ENCODE peak calls at places on chromosomes 16 and 17, in five cellular contexts. I is HS-27A; X is CD4-positive, alpha-beta T cell; A is B cell; C is cardiac muscle cell. B is an unnamed sample.

GRCh38 chr17:72950236-72950931 is 142.1 kb downstream of the SLC39A11 start:
- DNase-seq in I (no peak), X (no peak), A (no peak), C (no peak), B (no peak)

GRCh38 chr17:63984651-63985386 is 12.1 kb upstream of the SCN4A start:
- DNase-seq in A (no peak), I (peak; percentile 31), C (no peak), X (peak; percentile 49), B (peak; percentile 42)

GRCh38 chr17:73786286-73786743 is 142.1 kb upstream of the SDK2 start:
- DNase-seq in X (no peak), A (no peak), C (no peak), I (no peak), B (no peak)

GRCh38 chr16:87201052-87201451 is 116.1 kb downstream of the C16orf95 start:
- DNase-seq in C (no peak), A (no peak), X (no peak), I (peak; percentile 99), B (peak; percentile 94)

GRCh38 chr16:3577302-3577752 is at the start of gene NLRC3:
- DNase-seq in A (peak; percentile 58), I (no peak), C (no peak), X (peak; percentile 37), B (no peak)

GRCh38 chr16:24700549-24701392 is 28.7 kb upstream of the TNRC6A start:
- DNase-seq in X (no peak), C (no peak), A (no peak), I (peak; percentile 97), B (peak; percentile 54)

GRCh38 chr17:58153046-58153445 is 4.9 kb downstream of the OR4D1 start:
- DNase-seq in I (no peak), C (no peak), A (no peak), X (peak; percentile 42), B (no peak)

GRCh38 chr16:29849505-29849904 is 13.5 kb downstream of the CDIPT start:
- DNase-seq in C (peak; percentile 68), X (no peak), I (no peak), A (no peak), B (no peak)

GRCh38 chr17:65403129-65403528 is 158.3 kb downstream of the AXIN2 start:
- DNase-seq in C (no peak), A (no peak), I (no peak), X (no peak), B (no peak)

GRCh38 chr17:76789235-76789788 is 51.4 kb downstream of the MFSD11 start:
- DNase-seq in I (no peak), A (no peak), X (no peak), C (no peak), B (no peak)

GRCh38 chr17:69960755-69961154 is 114.3 kb upstream of the KCNJ16 start:
- DNase-seq in C (no peak), I (no peak), A (no peak), X (no peak), B (no peak)